ENCODE peak calls at places on chromosomes 4 and X, in eight cellular contexts. M, D, U, R, S, O, G and E are unnamed samples.

GRCh38 chr4:135598151-135598550 is 1396.6 kb upstream of the PABPC4L start:
- DNase-seq in M (no peak), D (no peak), U (no peak), R (peak), S (no peak), O (no peak), G (no peak), E (no peak)

GRCh38 chrX:39766882-39767281 is 330.9 kb downstream of the BCOR start:
- DNase-seq in M (no peak), D (no peak), U (peak), R (no peak), S (no peak), O (no peak), G (no peak), E (no peak)

GRCh38 chr4:81650871-81651270 is 179.2 kb upstream of the RASGEF1B start:
- DNase-seq in M (no peak), D (no peak), U (no peak), R (no peak), S (no peak), O (no peak), G (no peak), E (no peak)

GRCh38 chr4:114077610-114078009 is 98.2 kb upstream of the ARSJ start:
- DNase-seq in M (peak), D (no peak), U (no peak), R (peak), S (no peak), O (no peak), G (no peak), E (no peak)

GRCh38 chr4:120232050-120232449 is 165.4 kb upstream of the MAD2L1 start:
- DNase-seq in M (no peak), D (no peak), U (no peak), R (no peak), S (no peak), O (no peak), G (no peak), E (no peak)

GRCh38 chrX:70479197-70479969 is 34.7 kb downstream of the DLG3 start:
- DNase-seq in M (no peak), D (no peak), U (no peak), R (peak), S (no peak), O (no peak), G (no peak), E (no peak)

GRCh38 chrX:97668126-97668525 is 784.4 kb downstream of the RPA4 start:
- DNase-seq in M (no peak), D (no peak), U (no peak), R (no peak), S (no peak), O (no peak), G (no peak), E (no peak)

GRCh38 chr4:22410645-22411247 is 105.1 kb downstream of the ADGRA3 start:
- DNase-seq in M (no peak), D (no peak), U (no peak), R (peak), S (no peak), O (no peak), G (no peak), E (no peak)

GRCh38 chr4:6222761-6223292 is 22.5 kb upstream of the JAKMIP1 start:
- DNase-seq in M (no peak), D (no peak), U (peak), R (no peak), S (no peak), O (no peak), G (no peak), E (peak)

GRCh38 chrX:37420179-37420578 is 71.0 kb downstream of the PRRG1 start:
- DNase-seq in M (no peak), D (no peak), U (no peak), R (peak), S (no peak), O (no peak), G (no peak), E (no peak)

GRCh38 chr4:56051710-56052075 is 102.9 kb downstream of the CEP135 start:
- DNase-seq in M (no peak), D (no peak), U (no peak), R (no peak), S (no peak), O (no peak), G (no peak), E (no peak)

GRCh38 chr4:828641-829271 is 2.8 kb upstream of the CPLX1 start:
- DNase-seq in M (no peak), D (peak), U (peak), R (no peak), S (no peak), O (no peak), G (no peak), E (no peak)

GRCh38 chr4:68581382-68582338 is 5.5 kb upstream of the UGT2B17 start:
- DNase-seq in M (no peak), D (no peak), U (no peak), R (no peak), S (no peak), O (no peak), G (no peak), E (no peak)

GRCh38 chr4:129092636-129093172 is 635 bp downstream of the SCLT1 start:
- DNase-seq in M (no peak), D (no peak), U (no peak), R (peak), S (no peak), O (no peak), G (no peak), E (no peak)

GRCh38 chrX:87525771-87526229 is 8.2 kb downstream of the KLHL4 start:
- DNase-seq in M (no peak), D (no peak), U (no peak), R (peak), S (no peak), O (no peak), G (no peak), E (no peak)

GRCh38 chr4:64767547-64767946 is 358.3 kb upstream of the TECRL start:
- DNase-seq in M (no peak), D (no peak), U (no peak), R (no peak), S (no peak), O (no peak), G (no peak), E (no peak)

GRCh38 chr4:26404597-26405323 is 83.9 kb downstream of the RBPJ start:
- DNase-seq in M (no peak), D (no peak), U (no peak), R (no peak), S (no peak), O (no peak), G (no peak), E (no peak)

GRCh38 chr4:80127870-80128419 is 54.9 kb upstream of the ANTXR2 start:
- DNase-seq in M (no peak), D (no peak), U (no peak), R (no peak), S (no peak), O (no peak), G (no peak), E (no peak)

GRCh38 chr4:79290376-79290775 is 35.5 kb downstream of the NAA11 start:
- DNase-seq in M (no peak), D (no peak), U (no peak), R (no peak), S (no peak), O (no peak), G (no peak), E (no peak)

GRCh38 chrX:11533211-11533651 is 132.5 kb downstream of the ARHGAP6 start:
- DNase-seq in M (peak), D (no peak), U (no peak), R (peak), S (no peak), O (no peak), G (no peak), E (no peak)

GRCh38 chr4:123018391-123018755 is 96.0 kb upstream of the NUDT6 start:
- DNase-seq in M (no peak), D (no peak), U (no peak), R (no peak), S (no peak), O (no peak), G (no peak), E (no peak)

GRCh38 chr4:185840953-185841352 is 29.0 kb upstream of the SORBS2 start:
- DNase-seq in M (no peak), D (no peak), U (no peak), R (no peak), S (no peak), O (no peak), G (no peak), E (no peak)

GRCh38 chrX:5233830-5234229 is 994.8 kb downstream of the NLGN4X start:
- DNase-seq in M (no peak), D (no peak), U (no peak), R (no peak), S (no peak), O (no peak), G (no peak), E (no peak)

GRCh38 chrX:39402158-39402557 is 600.9 kb downstream of the MID1IP1 start:
- DNase-seq in M (no peak), D (no peak), U (no peak), R (no peak), S (no peak), O (no peak), G (no peak), E (no peak)

GRCh38 chr4:186019264-186019663 is 49.7 kb upstream of the TLR3 start:
- DNase-seq in M (no peak), D (no peak), U (no peak), R (no peak), S (no peak), O (no peak), G (no peak), E (no peak)

GRCh38 chrX:45849261-45849660 is 648.6 kb upstream of the DIPK2B start:
- DNase-seq in M (peak), D (no peak), U (no peak), R (peak), S (no peak), O (no peak), G (no peak), E (no peak)

GRCh38 chr4:71251266-71251665 is 87.6 kb upstream of the SLC4A4 start:
- DNase-seq in M (no peak), D (no peak), U (no peak), R (no peak), S (no peak), O (no peak), G (no peak), E (no peak)

GRCh38 chr4:22129454-22130075 is 181.0 kb upstream of the KCNIP4 start:
- DNase-seq in M (peak), D (no peak), U (no peak), R (peak), S (no peak), O (no peak), G (no peak), E (no peak)

GRCh38 chrX:153971632-153972367 is at the start of gene HCFC1:
- DNase-seq in M (peak), D (peak), U (peak), R (peak), S (peak), O (peak), G (peak), E (peak)

DNA sequence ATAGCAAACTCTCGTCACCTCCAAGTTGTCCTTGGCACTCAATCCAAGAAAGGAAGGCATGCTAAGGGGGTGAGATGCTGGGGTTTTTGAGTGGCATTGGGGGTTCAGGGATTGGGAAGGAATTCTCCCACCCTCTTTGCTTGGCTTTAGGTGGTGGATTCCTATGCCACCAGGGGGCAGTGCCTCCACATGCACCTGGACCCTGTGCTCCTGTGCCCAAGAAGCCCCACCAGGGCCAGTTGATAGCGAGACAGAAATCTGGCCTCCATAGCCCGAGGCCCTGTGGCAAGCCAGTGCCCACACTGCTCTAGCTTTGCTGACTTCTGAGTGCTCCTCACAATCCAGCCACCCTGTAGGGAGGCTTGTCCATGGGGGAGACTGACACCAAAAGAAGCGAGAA is 2.0 kb upstream of the FATE1 start:
- DNase-seq in M (no peak), D (no peak), U (no peak), R (peak), S (no peak), O (no peak), G (no peak), E (no peak)
- TF ChIP-seq CTCF in M (peak), D (peak), U (no peak), R (peak), S (peak), O (peak), G (no peak), E (peak)

DNA sequence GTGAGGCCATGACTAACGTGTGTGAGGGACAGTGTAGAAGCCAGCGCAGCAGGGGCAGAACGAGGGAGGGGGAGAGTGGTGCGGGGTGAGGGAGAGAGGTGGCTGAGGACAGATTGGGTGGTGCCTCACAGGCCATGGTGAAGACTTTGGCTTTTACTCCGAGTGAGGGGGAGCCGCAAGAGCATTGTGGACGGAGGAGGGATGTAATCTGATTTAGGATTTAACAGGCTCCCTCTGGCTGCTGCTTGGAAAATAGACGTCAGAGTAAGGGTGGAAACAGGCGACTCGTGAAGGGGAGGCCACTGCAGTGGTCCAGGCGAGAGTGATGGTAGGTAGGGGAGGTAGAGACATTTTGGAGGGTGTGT is 13.0 kb downstream of the PPP1R3F start:
- DNase-seq in M (peak), D (no peak), U (peak), R (peak), S (no peak), O (no peak), G (peak), E (no peak)
- TF ChIP-seq CTCF in M (peak), D (no peak), U (no peak), R (no peak), S (peak), O (no peak), G (no peak), E (no peak)

DNA sequence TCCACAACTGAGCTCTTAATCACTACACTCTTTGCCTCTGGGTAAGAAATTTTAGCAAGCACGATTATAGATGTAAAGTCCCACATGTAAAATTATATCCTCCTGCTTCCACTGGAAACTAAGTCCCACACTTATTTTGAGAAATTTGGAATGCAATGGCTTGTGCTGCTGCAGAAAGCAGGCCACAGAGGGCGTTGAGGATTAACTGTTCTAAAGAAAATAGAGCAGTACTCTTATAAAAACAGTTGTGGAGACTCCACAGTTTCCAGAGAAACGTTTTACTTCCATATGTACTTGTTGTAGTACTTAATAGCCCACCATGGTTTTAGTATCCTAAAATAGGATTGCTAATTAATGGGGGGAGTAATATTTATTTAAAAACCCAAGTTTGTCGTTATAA is 1.7 kb upstream of the CENPC start:
- DNase-seq in M (no peak), D (no peak), U (no peak), R (no peak), S (no peak), O (no peak), G (no peak), E (no peak)
- TF ChIP-seq CTCF in M (no peak), D (no peak), U (no peak), R (no peak), S (peak), O (no peak), G (no peak), E (no peak)

DNA sequence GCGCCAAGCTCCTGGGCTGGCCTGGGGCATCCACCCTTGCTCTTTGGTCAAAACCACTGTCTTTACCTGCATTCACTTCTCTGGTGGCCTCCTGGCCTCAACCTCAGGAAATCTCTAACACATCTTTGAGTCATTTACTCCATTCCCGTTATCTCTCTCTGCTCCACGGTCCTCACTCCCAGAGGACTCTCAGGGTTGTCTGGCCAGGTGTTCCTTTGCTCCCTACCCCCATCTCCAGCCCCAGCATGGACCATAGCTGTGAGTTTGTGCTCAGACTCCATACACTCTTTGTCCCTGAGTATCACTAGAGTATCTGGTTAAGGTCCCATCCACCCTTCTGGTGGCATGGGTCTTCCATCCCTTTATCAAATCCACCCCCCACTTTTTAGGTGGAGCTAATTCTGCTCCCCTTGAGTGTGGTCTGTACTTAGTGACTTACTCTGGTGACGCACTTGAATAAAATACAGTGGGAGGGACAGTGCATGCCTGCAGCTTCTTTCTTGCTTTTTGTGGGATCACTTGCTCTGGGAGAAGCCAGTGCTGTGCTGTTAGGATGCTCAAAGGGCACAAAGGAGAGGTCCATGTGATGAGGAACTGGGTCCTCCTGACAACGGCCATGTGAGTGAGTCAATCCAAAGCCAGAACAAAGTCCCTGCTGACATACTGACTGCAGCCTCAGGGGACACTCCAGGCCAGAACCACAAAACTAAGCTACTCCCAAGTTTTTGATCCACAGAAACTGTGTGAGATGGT is 44.3 kb downstream of the IGFBP7 start:
- DNase-seq in M (no peak), D (no peak), U (no peak), R (no peak), S (no peak), O (no peak), G (no peak), E (no peak)
- TF ChIP-seq CTCF in M (no peak), D (no peak), U (no peak), R (no peak), S (no peak), O (no peak), G (no peak), E (no peak)

GRCh38 chr4:102809691-102810090 is 17.7 kb downstream of the UBE2D3 start:
- DNase-seq in M (no peak), D (no peak), U (no peak), R (peak), S (no peak), O (no peak), G (no peak), E (no peak)
- TF ChIP-seq CTCF in M (no peak), D (no peak), U (no peak), R (no peak), S (no peak), O (no peak), G (no peak), E (no peak)

DNA sequence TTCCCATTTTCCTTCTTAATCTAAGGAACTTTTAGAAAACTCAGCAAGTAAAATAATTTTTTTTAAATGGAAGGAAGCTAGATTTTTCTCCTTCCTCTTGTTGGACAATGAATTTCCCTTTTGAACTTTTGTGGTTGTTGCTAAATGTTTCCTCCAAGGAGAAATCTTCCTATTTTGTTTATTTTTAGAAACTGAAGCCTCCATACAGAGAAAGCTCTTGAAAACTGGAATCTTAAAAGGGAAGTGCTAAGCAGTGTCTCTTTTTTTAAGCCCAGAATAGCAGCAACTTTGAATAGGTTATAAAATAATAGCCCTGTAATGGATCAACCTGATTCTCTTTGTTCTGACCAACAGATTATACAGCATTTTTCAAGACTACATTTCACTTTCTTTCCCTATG is 15.1 kb upstream of the DCLK2 start:
- DNase-seq in M (no peak), D (no peak), U (no peak), R (peak), S (no peak), O (no peak), G (no peak), E (no peak)
- TF ChIP-seq CTCF in M (no peak), D (no peak), U (no peak), R (no peak), S (no peak), O (no peak), G (no peak), E (no peak)

GRCh38 chr4:21102667-21103066 is 402.4 kb downstream of the PACRGL start:
- DNase-seq in M (no peak), D (no peak), U (no peak), R (no peak), S (no peak), O (no peak), G (no peak), E (no peak)

GRCh38 chr4:21097026-21097425 is 396.8 kb downstream of the PACRGL start:
- DNase-seq in M (no peak), D (no peak), U (no peak), R (no peak), S (no peak), O (no peak), G (no peak), E (no peak)

GRCh38 chr4:21097865-21098264 is 397.6 kb downstream of the PACRGL start:
- DNase-seq in M (no peak), D (no peak), U (no peak), R (no peak), S (no peak), O (no peak), G (no peak), E (no peak)
- TF ChIP-seq CTCF in M (no peak), D (no peak), U (no peak), R (no peak), S (no peak), O (no peak), G (no peak), E (no peak)

DNA sequence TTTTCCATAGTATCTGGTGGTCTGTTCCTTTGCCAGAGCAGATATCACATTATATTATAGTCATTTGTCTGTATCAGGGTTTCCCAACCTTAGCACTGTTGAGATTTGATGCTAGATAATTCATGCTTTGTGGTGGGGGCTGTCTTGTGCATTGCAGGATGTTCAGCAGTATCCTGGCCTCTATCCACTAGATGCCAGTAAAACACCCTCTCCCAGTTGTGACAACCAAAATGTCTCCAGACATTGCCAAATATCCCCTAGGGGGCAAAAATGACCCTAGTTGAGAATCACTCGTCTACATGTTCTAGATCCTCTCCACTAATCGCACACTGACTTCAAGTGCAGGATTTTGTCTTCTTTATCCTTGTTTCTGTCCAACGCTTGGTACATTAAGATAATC is 160.8 kb downstream of the FANCB start:
- DNase-seq in M (peak), D (no peak), U (no peak), R (no peak), S (no peak), O (no peak), G (no peak), E (no peak)
- TF ChIP-seq CTCF in M (peak), D (no peak), U (no peak), R (no peak), S (peak), O (no peak), G (no peak), E (no peak)